ENCODE peak calls at places on chromosomes 13 and 19, in four cellular contexts. K, Z, W and R are unnamed samples.

GRCh38 chr19:56839665-56840451 is 668 bp downstream of the PEG3 start:
- DNase-seq in W (no peak), K (no peak), Z (no peak), R (peak)

GRCh38 chr19:58021541-58022282 is 12.1 kb upstream of the ZSCAN1 start:
- DNase-seq in Z (peak), K (peak), W (peak), R (peak)

GRCh38 chr13:67008075-67008668 is 222.0 kb downstream of the PCDH9 start:
- DNase-seq in W (no peak), Z (no peak), K (no peak), R (no peak)

GRCh38 chr13:48626726-48627451 is 26.8 kb upstream of the CYSLTR2 start:
- DNase-seq in W (no peak), K (no peak), Z (no peak), R (peak)

GRCh38 chr13:31081316-31081715 is 80.4 kb downstream of the HSPH1 start:
- DNase-seq in Z (no peak), K (no peak), W (no peak), R (no peak)

GRCh38 chr19:14107581-14108461 is 9.7 kb downstream of the PRKACA start:
- DNase-seq in Z (no peak), K (peak), W (no peak), R (no peak)

GRCh38 chr13:99215466-99215865 is 14.8 kb downstream of the UBAC2 start:
- DNase-seq in K (no peak), Z (no peak), W (no peak), R (no peak)

GRCh38 chr13:59261928-59262488 is 901.7 kb downstream of the DIAPH3 start:
- DNase-seq in Z (peak), K (no peak), W (peak), R (peak)

GRCh38 chr19:45195764-45196163 is 17.2 kb downstream of the BLOC1S3 start:
- DNase-seq in W (peak), Z (peak), K (no peak), R (no peak)

GRCh38 chr19:15318241-15318691 is 14.1 kb downstream of the BRD4 start:
- DNase-seq in Z (peak), K (no peak), W (no peak), R (no peak)

GRCh38 chr13:23399254-23399796 is 34.2 kb downstream of the SACS start:
- DNase-seq in K (no peak), W (no peak), Z (no peak), R (no peak)

GRCh38 chr19:17457621-17458020 is 3.1 kb downstream of the NXNL1 start:
- DNase-seq in K (no peak), W (no peak), Z (no peak), R (no peak)

GRCh38 chr19:42816901-42817300 is 51.4 kb upstream of the PSG8 start:
- DNase-seq in K (no peak), Z (peak), W (no peak), R (no peak)

GRCh38 chr19:53608381-53608780 is 23.4 kb upstream of the DPRX start:
- DNase-seq in Z (no peak), K (no peak), W (no peak), R (no peak)

GRCh38 chr19:53612762-53613526 is 18.9 kb upstream of the DPRX start:
- DNase-seq in K (no peak), W (no peak), Z (no peak), R (peak)
- TF ChIP-seq MAZ in K (no peak), W (no peak), Z (no peak), R (no peak)

DNA sequence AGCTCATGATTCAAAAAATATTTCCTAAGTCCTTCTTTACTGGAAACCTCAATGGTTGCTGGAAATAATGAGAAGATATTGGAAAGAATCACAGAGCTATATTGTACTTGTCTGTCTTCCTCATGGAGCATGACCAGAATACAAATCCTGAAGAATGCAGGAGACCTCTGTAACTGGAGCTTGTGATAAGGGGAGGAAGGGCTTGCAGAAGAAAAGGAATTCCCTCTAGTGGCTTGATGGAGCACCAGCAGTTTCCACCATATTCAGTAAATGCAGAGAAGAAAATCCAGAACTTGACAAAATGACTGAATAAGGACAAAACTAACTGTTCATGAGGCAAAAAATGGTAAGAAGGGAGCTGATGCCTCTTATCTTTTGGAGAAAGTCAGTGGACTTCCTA is 1333.1 kb downstream of the EFNB2 start:
- DNase-seq in K (no peak), Z (peak), W (no peak), R (no peak)
- TF ChIP-seq MAZ in K (no peak), Z (no peak), W (no peak), R (no peak)

GRCh38 chr19:21856751-21857150 is 20.8 kb upstream of the ZNF43 start:
- DNase-seq in W (no peak), K (no peak), Z (no peak), R (no peak)
- TF ChIP-seq MAZ in W (no peak), K (no peak), Z (no peak), R (no peak)

DNA sequence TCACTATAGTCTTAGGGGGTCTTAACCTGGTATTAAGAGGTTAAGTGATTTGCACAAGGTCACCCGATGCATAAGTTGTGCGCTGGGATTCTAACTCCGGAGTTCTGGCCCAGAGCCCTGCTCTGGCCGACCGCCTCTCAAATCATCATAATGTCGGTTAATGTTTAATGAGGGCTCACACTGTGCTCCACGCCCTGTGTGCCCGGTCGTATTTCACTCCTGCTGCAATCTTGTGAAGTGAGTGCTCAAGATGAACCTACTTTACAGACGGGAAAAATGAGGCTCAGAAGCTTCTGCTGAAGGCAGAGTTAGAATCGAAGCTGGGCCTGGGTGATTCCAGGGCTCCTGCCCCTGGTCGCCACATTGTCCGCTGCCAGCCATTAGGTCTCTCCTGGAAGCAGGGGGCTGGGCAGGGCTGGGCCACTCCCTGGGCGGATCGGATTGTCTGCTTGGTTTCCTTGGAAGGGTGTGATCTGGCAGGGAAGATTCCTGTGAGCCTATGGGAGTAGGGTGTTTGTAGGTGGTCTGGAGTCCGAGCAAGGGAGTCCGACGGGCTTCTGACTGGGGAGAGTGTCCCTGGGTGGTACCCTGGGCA is 1.1 kb downstream of the PAK4 start:
- DNase-seq in Z (no peak), K (peak), W (no peak), R (peak)
- TF ChIP-seq MAZ in Z (no peak), K (no peak), W (no peak), R (peak)

GRCh38 chr19:19630426-19630825 is 2.4 kb upstream of the LPAR2 start:
- DNase-seq in K (no peak), Z (no peak), W (no peak), R (no peak)

GRCh38 chr19:19627442-19627715 is 641 bp downstream of the LPAR2 start:
- DNase-seq in Z (no peak), W (no peak), K (no peak), R (no peak)

GRCh38 chr19:19630062-19630414 is 2.0 kb upstream of the LPAR2 start:
- DNase-seq in W (no peak), K (no peak), Z (no peak), R (no peak)

GRCh38 chr19:19627716-19628498 is at the start of gene LPAR2:
- DNase-seq in W (no peak), K (peak), Z (no peak), R (no peak)

DNA sequence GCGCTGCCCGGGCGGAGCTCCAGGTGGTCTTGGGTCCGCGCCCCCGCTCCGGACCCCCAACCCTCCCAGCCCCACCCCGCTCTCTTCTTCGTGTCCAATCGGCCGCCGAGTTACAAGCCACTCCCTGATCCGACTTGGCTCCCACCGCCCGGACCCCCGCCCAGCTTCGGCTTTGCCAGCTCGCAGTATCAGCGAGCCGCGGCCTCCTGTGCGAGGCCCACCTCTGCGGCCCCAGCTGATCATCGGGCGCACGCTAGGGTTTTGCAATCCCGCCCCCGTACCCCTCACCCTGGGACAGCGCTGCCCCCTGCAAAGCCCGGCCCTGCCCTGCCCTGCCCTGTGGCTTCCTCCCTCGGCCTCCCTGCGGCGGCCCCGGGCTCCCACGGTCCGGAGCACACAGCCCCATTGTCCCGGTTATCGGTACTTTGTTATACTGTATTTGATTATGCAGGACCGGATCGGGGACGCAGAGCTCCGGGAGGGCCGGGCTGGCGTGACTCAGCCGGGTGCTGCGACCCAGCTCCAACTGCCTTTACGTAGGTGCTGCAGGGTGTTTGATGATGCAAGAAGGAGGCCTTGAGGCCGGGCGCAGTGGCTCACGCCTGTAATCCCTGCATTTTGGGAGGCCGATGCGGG is 597 bp upstream of the LPAR2 start:
- DNase-seq in K (no peak), W (no peak), Z (peak), R (no peak)
- TF ChIP-seq MAZ in K (no peak), W (no peak), Z (no peak), R (no peak)

GRCh38 chr19:49560358-49560900 is 19.9 kb downstream of the NOSIP start:
- DNase-seq in K (no peak), W (peak), Z (no peak), R (no peak)

GRCh38 chr19:49567722-49568454 is 12.5 kb downstream of the NOSIP start:
- DNase-seq in K (no peak), Z (no peak), W (no peak), R (no peak)

GRCh38 chr19:49566302-49566701 is 14.1 kb downstream of the NOSIP start:
- DNase-seq in Z (no peak), K (no peak), W (no peak), R (no peak)

GRCh38 chr19:49564616-49565045 is 15.7 kb downstream of the NOSIP start:
- DNase-seq in Z (no peak), W (no peak), K (no peak), R (no peak)

DNA sequence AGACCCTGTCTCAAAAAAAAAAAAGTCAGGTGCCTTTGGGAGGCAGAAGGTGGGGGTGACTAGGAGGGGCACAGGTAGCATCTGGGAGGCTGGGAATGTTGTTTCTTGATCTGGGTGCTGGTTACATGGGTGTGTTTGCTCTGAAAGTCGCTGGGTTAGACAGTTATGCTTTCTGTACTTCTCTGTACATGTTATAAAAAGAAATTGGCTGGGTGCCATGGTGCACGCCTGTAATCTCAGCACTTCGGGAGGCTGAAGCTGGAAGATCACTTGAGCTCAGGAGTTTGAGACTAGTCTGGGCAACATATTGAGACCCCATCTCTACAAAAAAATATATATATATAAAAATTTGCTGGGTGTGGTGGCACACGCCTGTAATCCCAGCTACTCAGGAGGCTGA is 15.1 kb downstream of the NOSIP start:
- DNase-seq in K (no peak), W (no peak), Z (no peak), R (no peak)
- TF ChIP-seq MAZ in K (no peak), W (no peak), Z (no peak), R (no peak)

DNA sequence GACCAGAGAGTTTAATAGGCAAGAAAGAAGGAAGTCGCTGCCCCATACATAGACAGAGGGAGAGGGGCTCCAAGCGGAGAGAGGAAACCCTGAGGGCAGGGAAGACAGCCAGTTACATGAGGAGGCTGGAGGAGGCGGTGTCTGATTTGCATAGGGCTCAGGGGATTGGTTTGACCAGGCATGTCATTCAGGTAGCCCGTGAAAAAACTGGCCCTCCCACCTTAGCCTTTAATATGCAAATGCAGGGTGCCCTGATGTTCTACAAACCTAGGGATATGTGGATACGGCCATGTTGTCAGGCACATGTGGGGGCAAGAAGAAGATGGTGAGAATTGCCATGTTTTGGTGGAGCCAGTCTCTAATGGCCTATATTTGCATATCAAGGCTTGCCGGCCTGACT is 1461.6 kb downstream of the PCDH9 start:
- DNase-seq in Z (no peak), W (no peak), K (no peak), R (no peak)
- TF ChIP-seq MAZ in Z (no peak), W (no peak), K (no peak), R (no peak)

GRCh38 chr13:32938907-32939306 is 77.3 kb upstream of the KL start:
- DNase-seq in Z (peak), W (no peak), K (no peak), R (no peak)
- TF ChIP-seq MAZ in Z (no peak), W (no peak), K (no peak), R (no peak)